ENCODE peak calls at places on chromosomes 7 and 10, in eight cellular contexts. P is HFFc6; A is NCI-H2107; X is NCI-H774; Y is GOT3; K is stimulated activated CD4-positive, alpha-beta T cell treated with anti-CD3 and anti-CD28 coated beads, Interleukin-2, amount 100 ng/mL, for 4 hours; L is cardiac fibroblast; C is dorsolateral prefrontal cortex. M is an unnamed sample.

GRCh38 chr10:127015373-127015772 is 110.1 kb downstream of the DOCK1 start:
- DNase-seq in A (no peak), L (no peak), Y (no peak), C (no peak), X (no peak), K (no peak), P (no peak), M (no peak)

GRCh38 chr10:82278401-82279182 is 403.6 kb downstream of the NRG3 start:
- DNase-seq in C (no peak), Y (no peak), X (no peak), L (no peak), P (no peak), K (no peak), A (no peak), M (no peak)

GRCh38 chr7:40659231-40659630 is 524.4 kb downstream of the SUGCT start:
- DNase-seq in Y (no peak), X (no peak), P (peak; percentile 11), C (no peak), L (no peak), K (no peak), A (no peak), M (no peak)

GRCh38 chr7:150823484-150824126 is 23.0 kb downstream of the TMEM176A start:
- DNase-seq in X (no peak), A (no peak), K (no peak), P (no peak), Y (no peak), C (no peak), L (peak; percentile 5), M (no peak)

GRCh38 chr10:5946786-5947185 is 30.6 kb downstream of the IL15RA start:
- DNase-seq in C (no peak), X (no peak), L (no peak), K (no peak), A (no peak), P (no peak), Y (no peak), M (no peak)

GRCh38 chr7:22546769-22547168 is 46.8 kb upstream of the STEAP1B start:
- DNase-seq in X (no peak), Y (no peak), A (no peak), P (no peak), K (no peak), C (no peak), L (no peak), M (no peak)

GRCh38 chr7:42869131-42870020 is 42.5 kb downstream of the C7orf25 start:
- DNase-seq in K (peak; percentile 33), L (no peak), X (no peak), C (no peak), Y (no peak), P (peak; percentile 22), A (no peak), M (peak; percentile 10)

GRCh38 chr10:71882813-71883746 is 32.0 kb upstream of the PSAP start:
- DNase-seq in Y (no peak), P (no peak), K (no peak), A (no peak), L (no peak), X (no peak), C (no peak), M (no peak)

GRCh38 chr7:21844742-21845141 is 101.0 kb downstream of the CDCA7L start:
- DNase-seq in K (no peak), L (no peak), X (no peak), C (no peak), P (no peak), Y (no peak), A (no peak), M (no peak)

GRCh38 chr7:22109761-22110160 is 164.1 kb upstream of the CDCA7L start:
- DNase-seq in Y (no peak), P (peak; percentile 49), A (no peak), K (no peak), L (peak; percentile 42), X (no peak), C (peak; percentile 60), M (peak; percentile 50)

GRCh38 chr7:68547181-68547580 is 1051.1 kb upstream of the AUTS2 start:
- DNase-seq in L (no peak), P (no peak), A (no peak), K (no peak), C (no peak), Y (no peak), X (no peak), M (no peak)

GRCh38 chr7:137652721-137653120 is 194.1 kb downstream of the DGKI start:
- DNase-seq in P (no peak), X (no peak), A (no peak), L (peak; percentile 24), Y (no peak), K (no peak), C (no peak), M (no peak)

GRCh38 chr7:18459439-18459838 is 36.1 kb upstream of the HDAC9 start:
- DNase-seq in X (no peak), C (no peak), Y (no peak), L (no peak), A (no peak), K (no peak), P (no peak), M (no peak)